ENCODE peak calls at places on chromosomes 3 and 15, in four cellular contexts. B is K562, D is mammary epithelial cell, I is MM.1S. T is an unnamed sample.

GRCh38 chr3:49428697-49429100 is 425 bp downstream of the NICN1 start:
- DNase-seq in B (no peak), D (no peak), I (no peak), T (no peak)

GRCh38 chr15:48695088-48695834 is 49.8 kb upstream of the FBN1 start:
- DNase-seq in D (peak; percentile 81), B (no peak), I (no peak), T (no peak)

GRCh38 chr15:84905016-84905916 is 20.8 kb downstream of the SLC28A1 start:
- DNase-seq in I (no peak), D (no peak), B (no peak), T (no peak)

GRCh38 chr3:178067721-178068120 is 468.5 kb upstream of the KCNMB2 start:
- DNase-seq in D (peak; percentile 38), I (no peak), B (no peak), T (no peak)

GRCh38 chr15:47609693-47610092 is 107.6 kb upstream of the SEMA6D start:
- DNase-seq in I (no peak), B (no peak), D (no peak), T (no peak)

GRCh38 chr3:47848599-47849117 is 45.7 kb downstream of the DHX30 start:
- DNase-seq in B (no peak), D (no peak), I (no peak), T (no peak)

GRCh38 chr15:28013976-28014375 is 85.1 kb downstream of the OCA2 start:
- DNase-seq in D (no peak), I (no peak), B (no peak), T (no peak)

GRCh38 chr3:101252897-101253296 is 67.5 kb downstream of the IMPG2 start:
- DNase-seq in B (peak; percentile 4), I (no peak), D (no peak), T (no peak)

GRCh38 chr3:120170223-120170622 is 76.0 kb upstream of the GSK3B start:
- DNase-seq in I (no peak), B (no peak), D (peak; percentile 99), T (no peak)

GRCh38 chr3:124486324-124486723 is 243.9 kb upstream of the UMPS start:
- DNase-seq in B (no peak), D (no peak), I (no peak), T (no peak)

GRCh38 chr3:123070471-123070870 is 3.6 kb downstream of the PDIA5 start:
- DNase-seq in B (no peak), I (no peak), D (no peak), T (peak; percentile 43)

GRCh38 chr15:60412807-60413597 is 15.2 kb upstream of the ANXA2 start:
- DNase-seq in B (no peak), D (no peak), I (no peak), T (peak; percentile 58)

GRCh38 chr3:172145287-172145686 is 105.9 kb downstream of the FNDC3B start:
- DNase-seq in D (no peak), B (no peak), I (peak; percentile 71), T (no peak)

GRCh38 chr3:43481325-43481860 is 140.4 kb downstream of the ANO10 start:
- DNase-seq in D (no peak), I (no peak), B (no peak), T (no peak)

GRCh38 chr15:48653913-48654630 is 8.6 kb upstream of the FBN1 start:
- DNase-seq in I (no peak), B (no peak), D (no peak), T (no peak)

GRCh38 chr15:58731756-58732535 is 17.6 kb downstream of the ADAM10 start:
- DNase-seq in B (peak; percentile 15), D (peak; percentile 86), I (no peak), T (no peak)

DNA sequence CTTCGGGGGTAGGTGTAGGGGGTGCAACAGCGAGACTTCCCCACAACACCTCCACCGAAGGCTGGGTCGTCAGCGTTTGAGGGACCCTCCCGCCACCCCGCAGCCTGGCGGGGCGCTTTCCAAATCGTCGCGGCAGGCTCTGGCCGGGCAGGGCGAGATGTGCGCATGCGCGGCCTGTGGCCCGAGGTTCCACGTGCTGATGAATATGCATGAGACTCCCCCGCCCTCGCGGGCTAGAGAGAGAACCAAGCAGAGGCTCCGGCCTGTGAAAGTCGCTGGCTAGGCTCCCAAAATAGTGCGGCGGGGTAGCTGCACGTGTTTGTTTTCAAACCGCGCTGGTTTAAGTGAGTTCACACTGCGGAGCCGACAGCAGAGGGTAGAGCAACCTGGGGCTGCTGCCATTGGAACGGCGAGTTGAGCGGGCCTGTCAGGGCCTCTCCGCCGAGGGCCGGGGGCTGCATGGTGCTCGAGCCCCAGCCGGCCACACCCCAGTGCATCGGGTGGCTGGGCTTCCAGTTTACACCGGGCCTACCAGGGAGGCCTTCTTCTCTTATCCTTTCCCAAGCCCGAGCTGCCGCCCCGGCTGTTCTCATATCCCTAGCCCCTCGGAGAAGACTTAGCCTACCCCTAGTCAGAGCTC is 10.0 kb downstream of the ZIC1 start:
- DNase-seq in B (peak; percentile 81), D (no peak), I (peak; percentile 83), T (peak; percentile 97)
- H3K9me3 ChIP-seq in B (no peaks in the 10 kb centered on the region), D (peaks cover 3% of the 10 kb centered on the region), I (no peaks in the 10 kb centered on the region), T (no peaks in the 10 kb centered on the region)

DNA sequence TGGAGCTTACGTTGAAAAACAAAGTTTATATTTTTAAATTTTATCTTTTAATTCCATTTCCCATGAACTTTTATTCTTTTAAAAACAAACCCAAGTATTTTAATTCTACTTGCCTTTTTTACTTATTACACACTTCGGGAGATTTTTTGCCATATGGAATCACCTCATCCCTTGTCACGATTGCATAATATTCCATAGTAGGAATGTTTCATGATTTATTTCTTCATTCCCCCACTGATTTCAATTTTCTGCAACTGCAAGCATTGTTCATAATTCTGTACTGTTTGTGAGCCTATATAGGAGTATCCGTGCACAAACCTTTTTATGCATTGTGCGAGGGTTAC is 574 bp upstream of the SLC25A36 start:
- DNase-seq in B (no peak), D (no peak), I (no peak), T (no peak)
- H3K4me3 ChIP-seq in B (peak overlapping the region; percentile 92), D (peak overlapping the region; percentile 69), I (peak overlapping the region; percentile 44), T (peak overlapping the region; percentile 82)

DNA sequence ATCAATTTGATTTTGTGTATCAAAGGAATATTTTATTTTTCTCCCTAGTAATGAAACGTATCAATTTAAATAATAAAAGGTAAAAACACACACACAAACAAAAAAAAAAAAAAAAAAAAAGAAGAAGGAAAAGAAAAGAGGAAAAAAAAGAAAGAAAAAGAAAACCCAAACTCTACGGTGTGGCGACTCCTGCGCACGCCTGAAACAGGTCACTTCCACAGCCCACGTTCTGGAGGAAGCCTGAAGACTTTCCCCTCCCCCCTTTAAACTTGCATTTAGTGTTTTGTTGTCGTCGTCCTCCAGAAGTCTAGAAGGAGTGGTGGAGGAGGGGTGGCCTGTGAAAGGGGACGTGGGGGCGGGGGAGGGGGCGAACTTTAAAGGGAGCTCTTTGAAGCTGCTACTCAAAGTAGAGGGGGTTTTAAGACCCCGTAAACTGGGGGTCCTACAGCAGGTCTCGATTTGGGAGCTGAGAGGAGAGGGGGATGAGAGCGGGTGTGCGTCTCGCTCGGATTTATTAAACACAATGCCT is 2.3 kb upstream of the TLE3 start:
- DNase-seq in I (peak; percentile 68), B (no peak), D (no peak), T (no peak)
- H3K9ac ChIP-seq in I (peak overlapping the region; percentile 80), B (peak overlapping the region; percentile 91), D (no peak overlapping the region), T (peak overlapping the region; percentile 54)

GRCh38 chr15:25171111-25171811 is 216.5 kb downstream of the SNRPN start:
- DNase-seq in D (no peak), I (no peak), B (no peak), T (peak; percentile 14)

GRCh38 chr15:25173241-25174028 is 218.6 kb downstream of the SNRPN start:
- DNase-seq in I (no peak), B (no peak), D (no peak), T (peak; percentile 9)

GRCh38 chr15:25170781-25171110 is 216.0 kb downstream of the SNRPN start:
- DNase-seq in B (no peak), D (no peak), I (no peak), T (peak; percentile 21)

GRCh38 chr15:25171856-25172687 is 217.3 kb downstream of the SNRPN start:
- DNase-seq in I (no peak), D (no peak), B (no peak), T (peak; percentile 17)

DNA sequence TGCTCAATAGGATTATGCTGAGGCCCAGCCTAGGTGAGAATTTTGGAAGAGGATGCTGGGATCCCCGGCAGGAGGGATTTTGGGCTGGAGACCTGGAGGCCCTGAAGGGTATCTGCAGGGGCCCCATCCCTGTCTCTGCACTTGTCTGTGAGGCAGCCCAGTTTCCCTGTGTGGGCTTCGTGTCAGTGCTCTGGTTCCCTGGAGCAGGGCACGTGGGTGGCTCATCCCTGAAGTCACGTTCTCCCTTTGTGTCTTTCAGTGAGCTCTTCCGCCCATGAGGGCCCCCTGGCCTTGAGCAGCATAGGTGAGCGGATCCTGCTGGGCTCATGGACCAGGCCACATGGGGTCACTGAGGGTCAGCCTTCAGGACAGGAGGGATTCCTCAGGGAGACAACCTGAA is 217.9 kb downstream of the SNRPN start:
- DNase-seq in D (no peak), B (no peak), I (no peak), T (peak; percentile 5)
- H3K9me3 ChIP-seq in D (peaks cover 46% of the 10 kb centered on the region), B (no peaks in the 10 kb centered on the region), I (no peaks in the 10 kb centered on the region), T (peaks cover 36% of the 10 kb centered on the region)

GRCh38 chr15:45728641-45729040 is 93.8 kb downstream of the SQOR start:
- DNase-seq in B (no peak), D (no peak), I (no peak), T (no peak)

GRCh38 chr15:45731331-45731730 is 96.5 kb downstream of the SQOR start:
- DNase-seq in D (no peak), B (no peak), I (no peak), T (no peak)

GRCh38 chr15:45729146-45729545 is 94.3 kb downstream of the SQOR start:
- DNase-seq in I (no peak), D (peak; percentile 65), B (no peak), T (no peak)

GRCh38 chr15:45732544-45733130 is 97.8 kb downstream of the SQOR start:
- DNase-seq in I (no peak), D (no peak), B (no peak), T (no peak)

GRCh38 chr15:45734244-45734643 is 99.4 kb downstream of the SQOR start:
- DNase-seq in D (no peak), B (no peak), I (peak; percentile 24), T (no peak)
- H3K4me3 ChIP-seq in D (no peak overlapping the region), B (no peak overlapping the region), I (no peak overlapping the region), T (no peak overlapping the region)

DNA sequence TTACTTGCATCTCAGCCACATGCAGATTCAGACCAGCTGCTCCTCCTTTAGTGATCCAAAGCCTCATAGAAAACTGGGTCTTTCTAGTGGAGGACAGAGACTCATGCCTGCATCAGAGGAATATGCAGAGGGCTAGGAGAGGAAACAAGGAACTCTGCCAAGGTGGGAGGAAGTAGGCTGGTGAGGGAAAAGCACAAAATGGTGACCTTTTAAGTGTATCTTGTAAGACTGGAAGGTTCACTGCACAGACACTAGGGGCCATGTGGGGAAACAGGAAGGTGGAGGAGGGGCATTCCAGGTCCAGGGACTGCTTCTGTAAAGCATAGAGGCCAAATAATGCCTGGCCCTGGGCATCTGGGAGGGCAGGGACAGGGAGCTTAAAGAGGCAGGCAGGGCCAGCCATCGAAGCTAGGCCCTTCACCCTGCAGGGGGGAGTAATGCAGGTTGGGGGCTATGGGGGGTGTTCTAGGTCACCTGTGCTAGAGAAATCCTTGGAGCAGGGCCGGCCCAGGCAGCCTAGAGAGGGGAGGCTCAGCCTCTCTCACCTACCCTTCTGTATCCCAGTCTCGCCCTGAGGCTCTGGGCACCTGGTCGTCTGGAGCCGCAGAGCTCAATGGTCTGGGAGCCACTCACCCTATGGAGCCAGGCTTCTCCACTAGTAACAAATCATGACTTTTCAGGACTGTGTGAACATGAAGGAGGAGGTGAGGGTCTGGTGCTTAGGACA is 117.7 kb downstream of the DNAJB8 start:
- DNase-seq in I (no peak), D (no peak), B (no peak), T (no peak)
- H3K9ac ChIP-seq in I (no peak overlapping the region), D (no peak overlapping the region), B (peak overlapping the region; percentile 50), T (no peak overlapping the region)

T was measured in endodermal cell.